ENCODE peak calls at places on chromosomes 12 and 14, in nine cellular contexts. A is stimulated activated CD4-positive, alpha-beta T cell treated with anti-CD3 and anti-CD28 coated beads, Interleukin-4, amount 100 ng/mL, for 48 hours; D is endothelial cell; G is islet precursor cell; M is upper lobe of left lung; H is activated CD8-positive, alpha-beta memory T cell treated with anti-CD3 and anti-CD28 coated beads for 1 hour; C is AG08395; S is stromal cell of bone marrow; Z is lower leg skin. I is an unnamed sample.

GRCh38 chr14:72434856-72435255 is 459.0 kb downstream of the DPF3 start:
- DNase-seq in Z (no peak), S (no peak), D (no peak), M (no peak), H (no peak), A (no peak), C (no peak), G (no peak), I (no peak)

GRCh38 chr12:47905313-47905730 is 528 bp upstream of the VDR start:
- DNase-seq in H (no peak), M (peak), A (no peak), Z (no peak), S (no peak), C (no peak), D (peak), G (peak), I (no peak)

GRCh38 chr12:106903241-106903950 is 52.3 kb upstream of the TMEM263 start:
- DNase-seq in Z (peak), H (peak), C (peak), A (peak), G (peak), S (peak), M (peak), D (peak), I (peak)

GRCh38 chr14:90513151-90514014 is 116.6 kb downstream of the CALM1 start:
- DNase-seq in G (peak), M (peak), S (no peak), Z (no peak), A (no peak), D (peak), C (no peak), H (no peak), I (no peak)

GRCh38 chr12:116528067-116528466 is 31.1 kb upstream of the MAP1LC3B2 start:
- DNase-seq in A (no peak), C (no peak), M (no peak), G (no peak), H (no peak), S (no peak), Z (no peak), D (no peak), I (no peak)

GRCh38 chr12:64824500-64825142 is at the start of gene TBC1D30:
- DNase-seq in D (peak), C (peak), Z (no peak), S (no peak), A (no peak), G (peak), M (peak), H (no peak), I (peak)

GRCh38 chr12:62332598-62332997 is 72.4 kb downstream of the USP15 start:
- DNase-seq in M (no peak), G (no peak), S (peak), D (no peak), C (peak), Z (no peak), H (no peak), A (no peak), I (no peak)

GRCh38 chr14:61608245-61609142 is 86.8 kb upstream of the HIF1A start:
- DNase-seq in C (peak), H (no peak), M (no peak), Z (no peak), D (no peak), A (no peak), S (no peak), G (peak), I (no peak)

GRCh38 chr14:105368032-105368417 is 30.3 kb upstream of the TEX22 start:
- DNase-seq in A (no peak), S (no peak), D (no peak), H (no peak), Z (no peak), M (peak), G (no peak), C (no peak), I (no peak)

GRCh38 chr12:26108915-26109314 is 15.9 kb downstream of the BHLHE41 start:
- DNase-seq in D (no peak), Z (no peak), H (no peak), G (no peak), C (no peak), S (no peak), A (no peak), M (no peak), I (no peak)

GRCh38 chr14:93081875-93082570 is 33.7 kb downstream of the ITPK1 start:
- DNase-seq in H (no peak), G (no peak), M (no peak), Z (no peak), C (no peak), D (no peak), A (no peak), S (no peak), I (peak)

GRCh38 chr14:77140937-77141591 is 527 bp downstream of the ZDHHC22 start:
- DNase-seq in D (peak), Z (no peak), S (no peak), C (peak), G (peak), M (peak), A (no peak), H (no peak), I (peak)

GRCh38 chr12:27332407-27333310 is at the start of gene BMAL2:
- DNase-seq in C (peak), H (no peak), M (peak), A (peak), Z (no peak), D (peak), G (peak), S (no peak), I (peak)

GRCh38 chr12:96402061-96402460 is 1.8 kb upstream of the CDK17 start:
- DNase-seq in H (no peak), D (no peak), G (no peak), C (no peak), S (no peak), A (no peak), M (no peak), Z (no peak), I (no peak)

GRCh38 chr12:6158749-6159148 is 34.3 kb upstream of the VWF start:
- DNase-seq in Z (no peak), C (no peak), G (no peak), D (no peak), A (no peak), S (no peak), M (no peak), H (no peak), I (no peak)

GRCh38 chr12:105257321-105257728 is 21.4 kb upstream of the APPL2 start:
- DNase-seq in G (no peak), M (no peak), H (no peak), Z (no peak), S (peak), A (no peak), D (no peak), C (peak), I (no peak)

GRCh38 chr14:71187633-71188356 is 280.5 kb downstream of the PCNX1 start:
- DNase-seq in A (no peak), G (peak), M (no peak), S (no peak), H (no peak), D (no peak), C (no peak), Z (no peak), I (no peak)

GRCh38 chr14:105398726-105399440 is 545 bp downstream of the TEX22 start:
- DNase-seq in A (no peak), M (no peak), H (no peak), C (peak), S (no peak), D (peak), Z (no peak), G (no peak), I (peak)

GRCh38 chr12:57181561-57182155 is 34.2 kb upstream of the LRP1-AS start:
- DNase-seq in G (peak), M (no peak), A (no peak), S (no peak), D (no peak), Z (no peak), H (no peak), C (peak), I (no peak)

GRCh38 chr12:122029620-122030426 is 8.1 kb downstream of the BCL7A start:
- DNase-seq in D (no peak), Z (no peak), H (no peak), A (no peak), C (no peak), G (no peak), M (peak), S (no peak), I (no peak)

GRCh38 chr14:24673059-24673458 is 39.1 kb upstream of the GZMB start:
- DNase-seq in M (no peak), Z (no peak), D (no peak), S (no peak), A (no peak), C (no peak), H (no peak), G (no peak), I (no peak)

GRCh38 chr14:87081004-87081403 is 912.0 kb downstream of the GALC start:
- DNase-seq in H (no peak), D (no peak), G (no peak), C (no peak), S (no peak), Z (no peak), M (no peak), A (no peak), I (no peak)

GRCh38 chr12:4723226-4723625 is 3.0 kb downstream of the GALNT8 start:
- DNase-seq in C (no peak), S (no peak), H (no peak), D (no peak), Z (no peak), G (no peak), A (no peak), M (no peak), I (no peak)

GRCh38 chr14:36996133-36996856 is 176.1 kb downstream of the SLC25A21 start:
- DNase-seq in H (no peak), C (peak), Z (peak), S (peak), M (no peak), D (no peak), A (no peak), G (peak), I (no peak)

GRCh38 chr12:53055471-53056266 is 5.8 kb downstream of the TNS2 start:
- DNase-seq in C (no peak), G (no peak), M (no peak), S (no peak), D (no peak), H (no peak), A (no peak), Z (no peak), I (no peak)

GRCh38 chr12:114003286-114003685 is 37.2 kb upstream of the RBM19 start:
- DNase-seq in D (no peak), M (no peak), C (no peak), A (no peak), Z (no peak), G (no peak), H (no peak), S (no peak), I (no peak)

GRCh38 chr12:28961948-28962384 is 187.1 kb upstream of the FAR2 start:
- DNase-seq in A (no peak), G (no peak), D (no peak), H (no peak), C (no peak), Z (no peak), S (peak), M (no peak), I (no peak)

GRCh38 chr12:31732926-31733548 is 4.2 kb upstream of the AMN1 start:
- DNase-seq in D (no peak), G (peak), A (peak), H (no peak), M (no peak), C (peak), S (peak), Z (peak), I (no peak)

GRCh38 chr12:122749569-122750332 is 2.9 kb upstream of the DENR start:
- DNase-seq in C (no peak), M (no peak), Z (no peak), A (no peak), D (no peak), G (no peak), H (no peak), S (no peak), I (no peak)

GRCh38 chr14:92503756-92504491 is 9.7 kb upstream of the RIN3 start:
- DNase-seq in M (no peak), C (peak), S (no peak), Z (no peak), A (no peak), D (no peak), H (no peak), G (peak), I (no peak)

GRCh38 chr12:131209082-131210070 is 255.7 kb downstream of the ADGRD1 start:
- DNase-seq in S (no peak), H (no peak), D (no peak), C (no peak), A (peak), Z (no peak), M (no peak), G (peak), I (no peak)

GRCh38 chr12:55712154-55712553 is 3.7 kb upstream of the BLOC1S1 start:
- DNase-seq in D (no peak), Z (no peak), H (no peak), M (no peak), S (no peak), A (no peak), G (no peak), C (no peak), I (no peak)

GRCh38 chr14:20632831-20633771 is 8.4 kb downstream of the OR6S1 start:
- DNase-seq in M (no peak), C (peak), D (peak), G (peak), H (no peak), S (peak), Z (no peak), A (peak), I (peak)

GRCh38 chr14:23638414-23639047 is 2.4 kb downstream of the DHRS2 start:
- DNase-seq in Z (no peak), D (no peak), H (no peak), G (peak), A (no peak), C (no peak), S (no peak), M (no peak), I (no peak)

GRCh38 chr14:95652171-95652570 is 34.1 kb upstream of the TCL1B start:
- DNase-seq in S (no peak), G (no peak), M (no peak), Z (no peak), H (no peak), A (no peak), C (no peak), D (no peak), I (no peak)